ENCODE peak calls at places on chromosomes 7 and 10, in nine cellular contexts. F is heart left ventricle; M is ovary; C is keratinocyte; R is PC-9; Y is spleen; T is colonic mucosa; I is IMR-90; Z is CD8-positive, alpha-beta T cell. B is an unnamed sample.
A peak's percentile ranks its signal among the peaks of the same experiment; 100 is the strongest.

GRCh38 chr10:51937313-51937712 is 237.9 kb upstream of the CSTF2T start:
- DNase-seq in F (no peak), M (no peak), C (no peak), R (no peak), Y (no peak), T (no peak), I (peak; percentile 81), Z (no peak), B (no peak)

GRCh38 chr10:120495226-120495625 is 38.2 kb downstream of the PLPP4 start:
- DNase-seq in F (no peak), M (no peak), C (no peak), R (no peak), Y (no peak), T (no peak), I (no peak), Z (no peak), B (no peak)

GRCh38 chr7:156147771-156148504 is 335.7 kb upstream of the SHH start:
- DNase-seq in F (no peak), M (no peak), C (no peak), R (no peak), Y (no peak), T (no peak), I (no peak), Z (no peak), B (no peak)

GRCh38 chr10:113179270-113179669 is 229.2 kb downstream of the TCF7L2 start:
- DNase-seq in F (peak; percentile 76), M (no peak), C (no peak), R (no peak), Y (no peak), T (no peak), I (no peak), Z (no peak), B (no peak)

GRCh38 chr10:105843786-105844560 is 1202.9 kb downstream of the SORCS3 start:
- DNase-seq in F (no peak), M (no peak), C (no peak), R (no peak), Y (no peak), T (no peak), I (no peak), Z (no peak), B (no peak)

GRCh38 chr10:43569681-43570080 is 4.7 kb downstream of the ZNF239 start:
- DNase-seq in F (no peak), M (no peak), C (no peak), R (no peak), Y (no peak), T (no peak), I (no peak), Z (no peak), B (no peak)

GRCh38 chr7:47734949-47735291 is 153.0 kb upstream of the TNS3 start:
- DNase-seq in F (no peak), M (no peak), C (no peak), R (no peak), Y (no peak), T (no peak), I (no peak), Z (no peak), B (no peak)

GRCh38 chr7:150949564-150949963 is 28.6 kb downstream of the KCNH2 start:
- DNase-seq in F (no peak), M (no peak), C (no peak), R (no peak), Y (peak; percentile 40), T (no peak), I (no peak), Z (no peak), B (no peak)

GRCh38 chr7:5211730-5212482 is 21.9 kb downstream of the WIPI2 start:
- DNase-seq in F (no peak), M (no peak), C (no peak), R (no peak), Y (peak; percentile 42), T (no peak), I (no peak), Z (no peak), B (no peak)

GRCh38 chr7:5212633-5213285 is 22.7 kb downstream of the WIPI2 start:
- DNase-seq in F (no peak), M (no peak), C (no peak), R (no peak), Y (peak; percentile 37), T (no peak), I (no peak), Z (no peak), B (no peak)

GRCh38 chr7:5213286-5213645 is 23.2 kb downstream of the WIPI2 start:
- DNase-seq in F (no peak), M (no peak), C (no peak), R (no peak), Y (peak; percentile 58), T (no peak), I (no peak), Z (no peak), B (no peak)

GRCh38 chr7:5214236-5214635 is 24.2 kb downstream of the WIPI2 start:
- DNase-seq in F (no peak), M (no peak), C (no peak), R (no peak), Y (peak; percentile 32), T (no peak), I (no peak), Z (no peak), B (no peak)

DNA sequence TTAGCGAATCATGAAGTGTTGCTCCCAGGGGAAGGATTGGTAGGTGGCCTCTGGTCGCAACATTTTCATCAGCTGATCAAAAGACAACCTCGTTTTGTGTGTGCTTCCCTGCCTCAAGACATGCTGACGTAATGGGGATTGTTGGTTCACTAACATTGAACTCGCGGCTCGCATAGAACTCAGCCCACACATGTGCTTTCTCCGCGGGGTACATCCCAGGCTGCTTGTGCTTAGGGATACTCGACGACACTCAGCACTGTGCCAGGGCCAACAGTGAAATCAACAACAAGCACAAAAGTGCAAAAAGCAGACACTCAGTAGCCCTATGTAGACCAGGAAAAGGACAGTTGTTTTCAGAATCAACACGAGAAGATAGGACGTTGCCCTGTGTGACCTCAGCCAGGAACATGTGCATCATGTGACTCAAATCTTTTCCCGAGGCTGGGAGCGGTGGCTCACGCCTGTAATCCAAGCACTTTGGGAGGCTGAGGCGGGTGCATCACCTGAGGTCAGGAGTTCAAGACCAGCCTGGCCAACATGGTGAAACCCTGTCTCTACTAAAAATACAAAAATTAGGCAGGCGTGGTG is 20.8 kb downstream of the WIPI2 start:
- DNase-seq in F (no peak), M (no peak), C (no peak), R (no peak), Y (peak; percentile 62), T (no peak), I (no peak), Z (no peak), B (no peak)
- H3K36me3 ChIP-seq in F (peaks cover 82% of the 10 kb centered on the region), M (no peaks in the 10 kb centered on the region), C (peaks cover 18% of the 10 kb centered on the region), R (peaks cover 18% of the 10 kb centered on the region), Y (peaks cover 60% of the 10 kb centered on the region), T (peaks cover 6% of the 10 kb centered on the region), I (peaks cover 44% of the 10 kb centered on the region), Z (peaks cover 29% of the 10 kb centered on the region), B (peaks cover 46% of the 10 kb centered on the region)

GRCh38 chr10:3143791-3144434 is 28.7 kb downstream of the PITRM1 start:
- DNase-seq in F (no peak), M (no peak), C (no peak), R (no peak), Y (no peak), T (no peak), I (no peak), Z (no peak), B (no peak)

GRCh38 chr10:3147117-3147820 is 25.3 kb downstream of the PITRM1 start:
- DNase-seq in F (no peak), M (no peak), C (no peak), R (no peak), Y (no peak), T (no peak), I (no peak), Z (no peak), B (no peak)

GRCh38 chr10:3146289-3146688 is 26.3 kb downstream of the PITRM1 start:
- DNase-seq in F (no peak), M (no peak), C (no peak), R (no peak), Y (no peak), T (no peak), I (no peak), Z (no peak), B (no peak)

GRCh38 chr10:3143366-3143765 is 29.2 kb downstream of the PITRM1 start:
- DNase-seq in F (no peak), M (no peak), C (no peak), R (no peak), Y (no peak), T (no peak), I (no peak), Z (no peak), B (no peak)

DNA sequence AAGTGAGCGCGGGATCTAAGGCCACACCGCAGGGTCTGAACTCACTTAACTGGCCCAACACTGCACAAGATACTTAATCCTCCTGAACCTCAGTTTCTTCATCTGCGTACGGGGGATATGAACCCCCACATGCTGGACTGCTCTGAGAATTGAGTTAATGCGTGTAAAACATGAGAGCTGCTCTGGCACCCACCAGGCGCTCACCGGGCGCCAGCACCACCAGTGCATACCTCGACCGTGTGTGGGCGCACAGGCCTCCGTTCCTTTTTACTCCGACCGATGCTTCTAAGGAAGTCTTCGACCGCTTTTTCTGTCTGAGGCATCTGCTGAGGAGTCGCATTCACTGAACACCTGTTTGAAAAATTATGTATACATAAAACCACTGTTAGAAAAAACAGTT is 27.2 kb downstream of the PITRM1 start:
- DNase-seq in F (no peak), M (no peak), C (no peak), R (no peak), Y (no peak), T (no peak), I (no peak), Z (no peak), B (no peak)
- H3K36me3 ChIP-seq in F (peaks cover 100% of the 10 kb centered on the region), M (no peaks in the 10 kb centered on the region), C (peaks cover 56% of the 10 kb centered on the region), R (no peaks in the 10 kb centered on the region), Y (peaks cover 100% of the 10 kb centered on the region), T (peaks cover 3% of the 10 kb centered on the region), I (peaks cover 76% of the 10 kb centered on the region), Z (peaks cover 56% of the 10 kb centered on the region), B (peaks cover 100% of the 10 kb centered on the region)

GRCh38 chr7:7237978-7238267 is 55.6 kb downstream of the C1GALT1 start:
- DNase-seq in F (no peak), M (no peak), C (no peak), R (no peak), Y (no peak), T (no peak), I (no peak), Z (no peak), B (no peak)
- H3K36me3 ChIP-seq in F (peaks cover 32% of the 10 kb centered on the region), M (no peaks in the 10 kb centered on the region), C (peaks cover 5% of the 10 kb centered on the region), R (peaks cover 17% of the 10 kb centered on the region), Y (peaks cover 35% of the 10 kb centered on the region), T (no peaks in the 10 kb centered on the region), I (no peaks in the 10 kb centered on the region), Z (peaks cover 10% of the 10 kb centered on the region), B (peaks cover 13% of the 10 kb centered on the region)

GRCh38 chr10:14592026-14592425 is 182.7 kb downstream of the FAM107B start:
- DNase-seq in F (no peak), M (no peak), C (no peak), R (peak; percentile 89), Y (no peak), T (no peak), I (no peak), Z (no peak), B (peak; percentile 14)

GRCh38 chr10:14593806-14594205 is 180.9 kb downstream of the FAM107B start:
- DNase-seq in F (no peak), M (no peak), C (no peak), R (no peak), Y (no peak), T (no peak), I (no peak), Z (no peak), B (no peak)

GRCh38 chr10:14592566-14592965 is 182.1 kb downstream of the FAM107B start:
- DNase-seq in F (no peak), M (no peak), C (no peak), R (no peak), Y (no peak), T (no peak), I (no peak), Z (no peak), B (no peak)

GRCh38 chr10:14595526-14596182 is 179.0 kb downstream of the FAM107B start:
- DNase-seq in F (no peak), M (no peak), C (no peak), R (no peak), Y (no peak), T (no peak), I (no peak), Z (no peak), B (peak; percentile 21)

DNA sequence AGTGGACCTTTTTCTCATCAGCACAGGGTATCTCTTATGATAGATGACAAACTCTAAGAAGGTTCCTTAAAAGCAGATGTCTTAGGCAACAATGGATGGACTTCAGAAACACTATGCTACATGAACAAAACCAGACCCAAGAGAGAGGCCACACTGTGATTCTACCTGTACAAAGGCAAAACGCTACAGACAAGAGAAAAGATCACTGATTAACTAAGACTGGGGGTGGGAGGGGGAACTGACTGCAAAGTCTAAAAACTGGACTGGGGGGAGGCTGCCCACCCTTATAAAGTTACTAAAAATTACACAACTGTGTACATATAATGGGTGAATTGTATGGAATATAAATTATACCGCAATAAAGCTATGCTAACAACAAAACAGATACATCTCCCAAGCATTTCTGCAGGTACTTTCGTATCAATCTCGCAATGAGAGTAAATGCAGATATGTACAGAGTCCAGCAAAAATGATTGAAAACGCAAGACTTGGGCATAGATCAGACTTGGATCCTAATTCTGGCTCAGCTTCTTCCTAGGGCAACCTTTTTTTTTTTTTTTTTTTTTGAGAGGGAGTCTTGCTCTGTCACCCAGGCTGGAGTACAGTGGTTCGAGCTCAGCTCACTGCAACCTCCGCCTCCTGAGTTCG is 179.7 kb downstream of the FAM107B start:
- DNase-seq in F (no peak), M (no peak), C (no peak), R (no peak), Y (no peak), T (no peak), I (no peak), Z (no peak), B (peak; percentile 5)
- H3K36me3 ChIP-seq in F (no peaks in the 10 kb centered on the region), M (no peaks in the 10 kb centered on the region), C (peaks cover 15% of the 10 kb centered on the region), R (peaks cover 43% of the 10 kb centered on the region), Y (peaks cover 31% of the 10 kb centered on the region), T (no peaks in the 10 kb centered on the region), I (peaks cover 50% of the 10 kb centered on the region), Z (peaks cover 7% of the 10 kb centered on the region), B (peaks cover 28% of the 10 kb centered on the region)